ENCODE peak calls at places on chromosomes 1 and 21, in four cellular contexts. One of them, this sample, is unnamed.

GRCh38 chr1:3557366-3557765 is 53.9 kb downstream of the MEGF6 start:
- DNase-seq in globus pallidus: no peak
- DNase-seq in G401: no peak
- DNase-seq in effector memory CD8-positive, alpha-beta T cell: no peak
- DNase-seq in this sample: no peak

GRCh38 chr21:41283211-41283818 is 33.3 kb upstream of the FAM3B start:
- DNase-seq in globus pallidus: peak
- DNase-seq in G401: peak
- DNase-seq in effector memory CD8-positive, alpha-beta T cell: peak
- DNase-seq in this sample: no peak

GRCh38 chr1:1664941-1665814 is 6.4 kb upstream of the CDK11B start:
- DNase-seq in G401: no peak
- DNase-seq in effector memory CD8-positive, alpha-beta T cell: no peak
- DNase-seq in globus pallidus: no peak
- DNase-seq in this sample: no peak

GRCh38 chr1:201893431-201893830 is 4.7 kb downstream of the SHISA4 start:
- DNase-seq in globus pallidus: no peak
- DNase-seq in effector memory CD8-positive, alpha-beta T cell: no peak
- DNase-seq in G401: no peak
- DNase-seq in this sample: no peak

GRCh38 chr1:167499657-167500056 is 18.7 kb downstream of the CD247 start:
- DNase-seq in G401: no peak
- DNase-seq in effector memory CD8-positive, alpha-beta T cell: no peak
- DNase-seq in globus pallidus: no peak
- DNase-seq in this sample: no peak

GRCh38 chr1:232905324-232906034 is 44.9 kb upstream of the NTPCR start:
- DNase-seq in effector memory CD8-positive, alpha-beta T cell: no peak
- DNase-seq in G401: no peak
- DNase-seq in globus pallidus: no peak
- DNase-seq in this sample: no peak

GRCh38 chr21:38798481-38798882 is 7.2 kb upstream of the ETS2 start:
- DNase-seq in globus pallidus: no peak
- DNase-seq in effector memory CD8-positive, alpha-beta T cell: no peak
- DNase-seq in G401: no peak
- DNase-seq in this sample: no peak

GRCh38 chr1:78604643-78605042 is 15.6 kb upstream of the IFI44L start:
- DNase-seq in effector memory CD8-positive, alpha-beta T cell: no peak
- DNase-seq in G401: no peak
- DNase-seq in globus pallidus: no peak
- DNase-seq in this sample: no peak

GRCh38 chr1:10861822-10862221 is 65.4 kb upstream of the CASZ1 start:
- DNase-seq in G401: no peak
- DNase-seq in effector memory CD8-positive, alpha-beta T cell: no peak
- DNase-seq in globus pallidus: no peak
- DNase-seq in this sample: no peak

GRCh38 chr1:115906627-115907026 is 65.7 kb upstream of the NHLH2 start:
- DNase-seq in effector memory CD8-positive, alpha-beta T cell: no peak
- DNase-seq in globus pallidus: no peak
- DNase-seq in G401: no peak
- DNase-seq in this sample: no peak

GRCh38 chr1:6223617-6224016 is 12.1 kb downstream of the ICMT start:
- DNase-seq in globus pallidus: no peak
- DNase-seq in effector memory CD8-positive, alpha-beta T cell: no peak
- DNase-seq in G401: no peak
- DNase-seq in this sample: no peak

GRCh38 chr1:211738709-211739301 is 63.4 kb upstream of the NEK2 start:
- DNase-seq in effector memory CD8-positive, alpha-beta T cell: peak
- DNase-seq in G401: no peak
- DNase-seq in globus pallidus: no peak
- DNase-seq in this sample: peak

GRCh38 chr1:33120436-33121231 is 39.7 kb downstream of the AZIN2 start:
- DNase-seq in effector memory CD8-positive, alpha-beta T cell: no peak
- DNase-seq in globus pallidus: no peak
- DNase-seq in G401: no peak
- DNase-seq in this sample: no peak

GRCh38 chr21:10521091-10521598 is at the start of gene TPTE:
- DNase-seq in G401: no peak
- DNase-seq in globus pallidus: no peak
- DNase-seq in effector memory CD8-positive, alpha-beta T cell: no peak
- DNase-seq in this sample: no peak

GRCh38 chr21:42722808-42723470 is 69.5 kb downstream of the PDE9A start:
- DNase-seq in G401: no peak
- DNase-seq in effector memory CD8-positive, alpha-beta T cell: no peak
- DNase-seq in globus pallidus: no peak
- DNase-seq in this sample: no peak

GRCh38 chr21:32099812-32100416 is 178.9 kb downstream of the MIS18A start:
- DNase-seq in G401: no peak
- DNase-seq in effector memory CD8-positive, alpha-beta T cell: no peak
- DNase-seq in globus pallidus: no peak
- DNase-seq in this sample: no peak

GRCh38 chr1:11458811-11459275 is 20.1 kb upstream of the DISP3 start:
- DNase-seq in G401: no peak
- DNase-seq in effector memory CD8-positive, alpha-beta T cell: no peak
- DNase-seq in globus pallidus: peak
- DNase-seq in this sample: no peak

GRCh38 chr1:166167395-166167922 is 658 bp upstream of the FAM78B start:
- DNase-seq in effector memory CD8-positive, alpha-beta T cell: no peak
- DNase-seq in globus pallidus: peak
- DNase-seq in G401: peak
- DNase-seq in this sample: no peak

GRCh38 chr1:16383917-16384316 is 16.9 kb downstream of the SZRD1 start:
- DNase-seq in globus pallidus: no peak
- DNase-seq in effector memory CD8-positive, alpha-beta T cell: no peak
- DNase-seq in G401: no peak
- DNase-seq in this sample: no peak

GRCh38 chr21:18478513-18478912 is 74.9 kb upstream of the TMPRSS15 start:
- DNase-seq in G401: no peak
- DNase-seq in globus pallidus: no peak
- DNase-seq in effector memory CD8-positive, alpha-beta T cell: no peak
- DNase-seq in this sample: no peak

GRCh38 chr21:33256019-33256418 is 10.1 kb upstream of the IL10RB start:
- DNase-seq in G401: no peak
- DNase-seq in globus pallidus: no peak
- DNase-seq in effector memory CD8-positive, alpha-beta T cell: no peak
- DNase-seq in this sample: no peak

GRCh38 chr1:22317231-22317919 is 134.3 kb upstream of the ZBTB40 start:
- DNase-seq in G401: no peak
- DNase-seq in effector memory CD8-positive, alpha-beta T cell: no peak
- DNase-seq in globus pallidus: no peak
- DNase-seq in this sample: no peak

GRCh38 chr1:70504176-70504820 is 93.2 kb downstream of the CTH start:
- DNase-seq in effector memory CD8-positive, alpha-beta T cell: no peak
- DNase-seq in G401: no peak
- DNase-seq in globus pallidus: no peak
- DNase-seq in this sample: no peak

GRCh38 chr21:43613755-43614638 is 45.3 kb downstream of the HSF2BP start:
- DNase-seq in globus pallidus: no peak
- DNase-seq in effector memory CD8-positive, alpha-beta T cell: no peak
- DNase-seq in G401: no peak
- DNase-seq in this sample: no peak

GRCh38 chr21:46253610-46254124 is 25.1 kb upstream of the LSS start:
- DNase-seq in globus pallidus: no peak
- DNase-seq in effector memory CD8-positive, alpha-beta T cell: peak
- DNase-seq in G401: no peak
- DNase-seq in this sample: peak

GRCh38 chr1:196732526-196732925 is 42.1 kb upstream of the CFHR3 start:
- DNase-seq in G401: no peak
- DNase-seq in globus pallidus: no peak
- DNase-seq in effector memory CD8-positive, alpha-beta T cell: no peak
- DNase-seq in this sample: no peak

GRCh38 chr1:18288609-18289219 is 181.1 kb downstream of the IGSF21 start:
- DNase-seq in effector memory CD8-positive, alpha-beta T cell: no peak
- DNase-seq in G401: no peak
- DNase-seq in globus pallidus: no peak
- DNase-seq in this sample: no peak

GRCh38 chr1:153598309-153599172 is 14.4 kb downstream of the S100A16 start:
- DNase-seq in effector memory CD8-positive, alpha-beta T cell: no peak
- DNase-seq in globus pallidus: no peak
- DNase-seq in G401: no peak
- DNase-seq in this sample: peak

GRCh38 chr1:174761257-174761760 is 238.4 kb upstream of the CACYBP start:
- DNase-seq in G401: no peak
- DNase-seq in globus pallidus: no peak
- DNase-seq in effector memory CD8-positive, alpha-beta T cell: no peak
- DNase-seq in this sample: no peak

GRCh38 chr21:45796003-45796402 is 152.5 kb downstream of the PCBP3 start:
- DNase-seq in effector memory CD8-positive, alpha-beta T cell: no peak
- DNase-seq in globus pallidus: no peak
- DNase-seq in G401: no peak
- DNase-seq in this sample: no peak

This sample was measured in naive thymus-derived CD4-positive, alpha-beta T cell.